ENCODE peak calls at places on chromosome 3, in five cellular contexts. T is ovary, Y is Panc1, X is left ventricle myocardium inferior, N is PC-3. Q is an unnamed sample.
A peak's percentile ranks its signal among the peaks of the same experiment; 100 is the strongest.

GRCh38 chr3:176147251-176147650 is 1050.0 kb downstream of the TBL1XR1 start:
- DNase-seq in T (no peak), X (no peak), N (peak; percentile 13), Y (no peak), Q (no peak)

GRCh38 chr3:127694467-127695215 is 21.9 kb downstream of the ABTB1 start:
- DNase-seq in T (no peak), X (peak; percentile 73), Y (no peak), N (peak; percentile 72), Q (peak; percentile 55)

GRCh38 chr3:27080126-27080525 is 289.1 kb downstream of the NEK10 start:
- DNase-seq in T (no peak), N (no peak), X (no peak), Y (no peak), Q (no peak)

GRCh38 chr3:186985713-186986364 is 55.5 kb downstream of the ST6GAL1 start:
- DNase-seq in Y (no peak), T (no peak), N (peak; percentile 66), X (no peak), Q (no peak)

GRCh38 chr3:31408720-31409119 is 124.0 kb upstream of the STT3B start:
- DNase-seq in T (no peak), N (no peak), X (no peak), Y (no peak), Q (no peak)

GRCh38 chr3:134017490-134017889 is 12.2 kb downstream of the SLCO2A1 start:
- DNase-seq in T (no peak), N (no peak), Y (no peak), X (no peak), Q (no peak)

GRCh38 chr3:111434941-111435622 is 106.9 kb upstream of the CD96 start:
- DNase-seq in N (peak; percentile 3), Y (no peak), X (no peak), T (no peak), Q (no peak)

GRCh38 chr3:124845406-124845805 is 41.8 kb downstream of the ITGB5 start:
- DNase-seq in X (peak; percentile 39), Y (peak; percentile 63), N (peak; percentile 87), T (peak; percentile 25), Q (peak; percentile 62)

GRCh38 chr3:59388555-59389280 is 338.9 kb upstream of the CFAP20DC start:
- DNase-seq in T (no peak), X (no peak), Y (no peak), N (peak; percentile 67), Q (peak; percentile 2)

GRCh38 chr3:38564631-38565338 is 68.6 kb downstream of the EXOG start:
- DNase-seq in N (no peak), T (no peak), X (no peak), Y (no peak), Q (no peak)

GRCh38 chr3:114690896-114691295 is 397.1 kb downstream of the TIGIT start:
- DNase-seq in X (no peak), N (no peak), Y (no peak), T (no peak), Q (no peak)

GRCh38 chr3:114686624-114687023 is 392.8 kb downstream of the TIGIT start:
- DNase-seq in N (no peak), T (no peak), X (no peak), Y (no peak), Q (no peak)

GRCh38 chr3:114685053-114685630 is 391.3 kb downstream of the TIGIT start:
- DNase-seq in X (no peak), N (no peak), T (no peak), Y (no peak), Q (no peak)

GRCh38 chr3:114687157-114687556 is 393.3 kb downstream of the TIGIT start:
- DNase-seq in T (no peak), X (no peak), N (no peak), Y (no peak), Q (no peak)
- H3K27ac ChIP-seq in T (no peak overlapping the region), X (peak overlapping the region; percentile 70), N (no peak overlapping the region), Y (no peak overlapping the region), Q (no peak overlapping the region)

DNA sequence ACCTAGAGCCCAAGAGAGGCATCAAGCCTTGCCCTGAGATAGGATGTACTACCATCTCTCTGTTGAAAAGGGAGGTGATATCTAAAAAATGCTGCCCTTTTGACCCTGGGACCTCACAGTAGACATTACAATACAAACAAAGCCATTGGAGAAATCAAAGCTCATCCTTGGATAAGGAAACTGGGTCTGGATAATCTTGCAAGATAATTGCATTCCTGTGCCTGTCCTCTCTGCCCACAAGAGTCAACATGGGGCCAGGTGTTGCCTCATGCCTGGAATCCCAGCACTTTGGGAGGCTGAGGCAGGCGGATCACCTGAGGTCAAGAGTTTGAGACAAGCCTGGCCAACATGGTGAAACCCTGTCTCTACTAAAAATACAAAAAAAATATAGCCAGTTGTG is 57.3 kb upstream of the DLG1 start:
- DNase-seq in X (no peak), T (no peak), N (no peak), Y (no peak), Q (no peak)
- TF ChIP-seq CTCF in X (no peak), T (no peak), N (no peak), Y (no peak), Q (no peak)

DNA sequence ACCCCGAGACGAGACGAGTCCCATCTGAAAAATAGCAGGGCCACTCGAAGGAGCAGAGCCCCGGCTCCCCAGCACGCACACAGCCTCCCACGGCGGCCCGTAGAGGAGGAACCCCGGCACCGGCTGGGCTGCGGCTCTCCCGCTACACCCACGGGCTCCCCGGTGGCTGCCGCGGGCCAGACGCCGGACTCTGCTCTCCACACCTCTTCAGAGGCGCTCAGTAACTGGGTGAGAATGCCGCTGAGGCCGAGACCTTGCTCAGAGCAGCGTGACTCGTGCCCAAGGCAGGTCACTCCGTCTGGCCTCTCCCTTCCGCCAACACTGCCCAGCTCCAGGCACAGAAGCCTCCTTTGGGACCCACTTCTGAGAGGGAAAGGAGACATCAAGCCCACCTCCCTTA is 34.4 kb downstream of the TNK2 start:
- DNase-seq in T (no peak), Y (no peak), X (no peak), N (peak; percentile 54), Q (no peak)
- H3K27ac ChIP-seq in T (no peak overlapping the region), Y (no peak overlapping the region), X (no peak overlapping the region), N (peak overlapping the region; percentile 23), Q (peak overlapping the region; percentile 52)

GRCh38 chr3:9392041-9392440 is 5.4 kb upstream of the SETD5 start:
- DNase-seq in Y (no peak), T (no peak), N (no peak), X (no peak), Q (no peak)
- TF ChIP-seq CTCF in Y (no peak), T (no peak), N (no peak), X (no peak), Q (no peak)

Q was measured in RWPE1.